ENCODE peak calls at places on chromosomes 7 and 10, in four cellular contexts. L, D, K and H are unnamed samples.

GRCh38 chr7:50265968-50266694 is 38.4 kb upstream of the IKZF1 start:
- DNase-seq in L (no peak), K (no peak), D (no peak), H (no peak)

GRCh38 chr7:33694006-33694405 is 211.3 kb upstream of the BMPER start:
- DNase-seq in L (no peak), D (no peak), K (no peak), H (no peak)

GRCh38 chr10:127999801-128000200 is 92.9 kb downstream of the PTPRE start:
- DNase-seq in K (no peak), L (no peak), D (no peak), H (no peak)

GRCh38 chr10:86678999-86679792 is 10.9 kb downstream of the LDB3 start:
- DNase-seq in K (peak), D (peak), L (no peak), H (no peak)

GRCh38 chr7:95478139-95479037 is 7.4 kb upstream of the ASB4 start:
- DNase-seq in D (peak), K (no peak), L (peak), H (no peak)

GRCh38 chr7:12647364-12648219 is 39.8 kb upstream of the ARL4A start:
- DNase-seq in D (peak), L (peak), K (no peak), H (no peak)

GRCh38 chr7:106022193-106022821 is 59.2 kb downstream of the CDHR3 start:
- DNase-seq in K (peak), L (no peak), D (no peak), H (no peak)

GRCh38 chr7:151240536-151240935 is 8.0 kb downstream of the SMARCD3 start:
- DNase-seq in L (no peak), D (no peak), K (no peak), H (no peak)

GRCh38 chr10:19169684-19170083 is 121.1 kb downstream of the MALRD1 start:
- DNase-seq in D (no peak), K (no peak), L (peak), H (no peak)

DNA sequence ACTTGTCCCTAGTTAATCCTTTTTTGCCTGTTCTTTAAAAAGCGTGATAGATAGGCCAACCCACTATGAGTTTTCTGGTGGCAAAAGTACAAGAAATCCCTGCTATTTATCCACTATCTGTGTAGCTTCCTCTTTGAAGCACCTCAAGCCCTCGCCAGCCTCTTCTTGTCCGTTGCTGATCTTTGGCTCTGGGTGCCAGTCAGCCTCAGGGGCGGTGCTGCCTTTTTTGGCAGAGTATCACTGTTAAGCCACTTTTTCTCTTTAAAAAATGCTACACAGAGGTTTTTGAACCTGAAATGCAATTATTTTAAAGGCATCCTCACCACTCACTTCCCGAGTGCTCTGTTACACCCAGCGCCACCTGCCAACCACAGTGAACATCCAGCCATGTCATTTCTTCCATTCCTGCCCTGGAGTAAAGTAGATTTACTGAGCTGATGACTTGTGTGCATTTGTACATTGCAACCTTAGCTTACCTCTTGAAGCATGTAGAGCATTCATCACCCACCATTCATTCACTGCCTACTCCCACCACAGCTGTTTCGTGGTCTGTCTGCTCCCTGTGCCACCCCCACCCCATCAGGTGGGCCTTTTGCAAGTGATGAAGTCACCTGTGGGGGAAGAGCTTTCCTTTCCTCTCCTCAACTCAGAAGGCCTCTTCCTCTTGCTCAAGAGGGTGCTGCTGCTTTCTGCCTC is 414.2 kb upstream of the GALNT17 start:
- DNase-seq in D (no peak), K (no peak), L (no peak), H (no peak)
- TF ChIP-seq CHD1 in D (no peak), K (no peak), L (no peak), H (no peak)

GRCh38 chr7:134108803-134109202 is 18.3 kb upstream of the LRGUK start:
- DNase-seq in K (no peak), D (no peak), L (no peak), H (no peak)
- TF ChIP-seq CHD1 in K (no peak), D (no peak), L (no peak), H (no peak)

GRCh38 chr10:75911426-75911825 is 480.0 kb downstream of the LRMDA start:
- DNase-seq in L (no peak), D (no peak), K (no peak), H (no peak)
- TF ChIP-seq CHD1 in L (no peak), D (no peak), K (no peak), H (no peak)

DNA sequence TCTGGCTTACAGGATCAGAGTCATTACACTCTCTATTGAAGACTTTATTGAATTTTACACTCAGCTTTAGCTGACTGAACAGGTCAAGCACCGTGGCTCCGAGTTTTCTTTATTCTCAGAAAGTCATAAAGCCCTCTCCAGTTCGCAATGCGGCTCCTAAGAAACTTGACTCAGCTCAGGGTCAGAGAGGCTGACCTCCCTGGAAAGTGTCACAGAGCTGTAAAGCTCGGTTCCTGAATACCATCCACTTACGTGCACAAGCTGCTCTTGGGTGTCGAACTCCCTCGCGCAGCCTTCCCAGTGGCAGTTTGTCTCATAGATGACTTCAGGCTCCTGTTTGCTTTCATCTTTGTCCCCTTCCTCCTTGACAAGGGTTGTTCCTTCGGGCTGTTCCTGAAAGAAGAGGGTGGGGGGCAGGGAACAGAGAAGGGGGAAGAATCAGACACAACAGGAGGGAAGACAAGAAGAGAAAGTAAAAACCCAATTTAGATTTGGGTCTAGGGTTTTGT is 213.7 kb downstream of the GLI3 start:
- DNase-seq in D (no peak), L (no peak), K (no peak), H (no peak)
- TF ChIP-seq CHD1 in D (no peak), L (no peak), K (no peak), H (no peak)

GRCh38 chr7:100603697-100604077 is 1.5 kb downstream of the PCOLCE start:
- DNase-seq in D (no peak), K (no peak), L (peak), H (no peak)

GRCh38 chr7:100602889-100603696 is 930 bp downstream of the PCOLCE start:
- DNase-seq in K (no peak), L (peak), D (peak), H (no peak)

GRCh38 chr7:100604078-100604975 is 2.2 kb downstream of the PCOLCE start:
- DNase-seq in L (peak), D (peak), K (no peak), H (no peak)

GRCh38 chr7:100598425-100598824 is 3.7 kb upstream of the PCOLCE start:
- DNase-seq in K (no peak), D (no peak), L (peak), H (no peak)

GRCh38 chr7:100600222-100601038 is 1.7 kb upstream of the PCOLCE start:
- DNase-seq in K (no peak), L (no peak), D (no peak), H (no peak)
- TF ChIP-seq CHD1 in K (no peak), L (no peak), D (no peak), H (no peak)

GRCh38 chr10:58302259-58302658 is 32.5 kb upstream of the UBE2D1 start:
- DNase-seq in D (no peak), K (no peak), L (no peak), H (no peak)

GRCh38 chr10:58293989-58294388 is 25.0 kb downstream of the CISD1 start:
- DNase-seq in D (no peak), K (no peak), L (no peak), H (no peak)

GRCh38 chr10:58300676-58301075 is 31.7 kb downstream of the CISD1 start:
- DNase-seq in D (no peak), K (no peak), L (no peak), H (no peak)

GRCh38 chr10:58304099-58304633 is 30.6 kb upstream of the UBE2D1 start:
- DNase-seq in D (no peak), L (no peak), K (no peak), H (no peak)

DNA sequence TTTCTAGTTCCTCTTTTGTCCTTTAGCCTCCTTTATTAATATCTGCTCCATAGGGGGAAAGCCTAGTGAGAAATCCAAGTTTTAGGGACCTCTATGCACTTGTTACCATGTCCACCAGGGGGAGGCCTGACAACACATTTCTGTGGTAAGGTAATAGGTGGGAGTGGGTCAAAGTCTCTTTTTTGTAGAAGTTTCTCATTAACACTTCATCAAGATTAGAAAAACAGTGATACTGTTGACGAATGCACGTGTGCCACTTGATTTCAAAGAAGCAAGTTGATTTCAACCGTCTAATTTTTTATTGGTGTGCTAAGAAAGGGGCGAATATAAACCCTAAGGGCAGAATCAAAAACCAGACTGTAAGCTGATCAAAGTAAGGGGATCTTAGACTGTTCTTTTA is 30.6 kb downstream of the CISD1 start:
- DNase-seq in K (no peak), D (peak), L (peak), H (peak)
- TF ChIP-seq CHD1 in K (no peak), D (no peak), L (no peak), H (no peak)

GRCh38 chr10:100670828-100671479 is 74.4 kb upstream of the PAX2 start:
- DNase-seq in L (no peak), D (peak), K (no peak), H (peak)
- TF ChIP-seq CHD1 in L (no peak), D (no peak), K (no peak), H (no peak)